ENCODE peak calls at places on chromosomes 13 and 19, in four cellular contexts. One of them, this sample, is unnamed. For H3K4me1 and H3K27me3, the result is how much of the 10 kb centered on the place peaks cover.

GRCh38 chr19:16531380-16531669 is 10.9 kb downstream of the CHERP start:
- DNase-seq in SK-N-SH: no peak
- DNase-seq in HCT116: no peak
- DNase-seq in GM23248: no peak
- DNase-seq in this sample: no peak

GRCh38 chr13:98289339-98289935 is 112.4 kb upstream of the RNF113B start:
- DNase-seq in SK-N-SH: no peak
- DNase-seq in HCT116: no peak
- DNase-seq in GM23248: no peak
- DNase-seq in this sample: no peak

GRCh38 chr13:78589206-78589605 is 14.1 kb downstream of the POU4F1 start:
- DNase-seq in SK-N-SH: no peak
- DNase-seq in HCT116: no peak
- DNase-seq in GM23248: peak
- DNase-seq in this sample: peak

GRCh38 chr19:8494158-8494557 is 8.3 kb downstream of the PRAM1 start:
- DNase-seq in SK-N-SH: no peak
- DNase-seq in HCT116: no peak
- DNase-seq in GM23248: no peak
- DNase-seq in this sample: no peak

GRCh38 chr19:13748169-13748884 is 16.0 kb upstream of the MRI1 start:
- DNase-seq in SK-N-SH: peak
- DNase-seq in HCT116: no peak
- DNase-seq in GM23248: peak
- DNase-seq in this sample: peak

GRCh38 chr13:75186384-75186783 is 295.6 kb downstream of the TBC1D4 start:
- DNase-seq in SK-N-SH: no peak
- DNase-seq in HCT116: no peak
- DNase-seq in GM23248: no peak
- DNase-seq in this sample: no peak

GRCh38 chr19:33510728-33511255 is 10.8 kb downstream of the PEPD start:
- DNase-seq in SK-N-SH: no peak
- DNase-seq in HCT116: no peak
- DNase-seq in GM23248: no peak
- DNase-seq in this sample: no peak

GRCh38 chr13:110298566-110299321 is 8.2 kb downstream of the COL4A1 start:
- DNase-seq in SK-N-SH: no peak
- DNase-seq in HCT116: no peak
- DNase-seq in GM23248: no peak
- DNase-seq in this sample: no peak

GRCh38 chr13:103866041-103866440 is 799.8 kb upstream of the SLC10A2 start:
- DNase-seq in SK-N-SH: no peak
- DNase-seq in HCT116: no peak
- DNase-seq in GM23248: no peak
- DNase-seq in this sample: peak

GRCh38 chr19:54424660-54425381 is 9.6 kb downstream of the TTYH1 start:
- DNase-seq in SK-N-SH: no peak
- DNase-seq in HCT116: no peak
- DNase-seq in GM23248: no peak
- DNase-seq in this sample: no peak

GRCh38 chr19:51354742-51355148 is 11.4 kb downstream of the ETFB start:
- DNase-seq in SK-N-SH: peak
- DNase-seq in HCT116: no peak
- DNase-seq in GM23248: no peak
- DNase-seq in this sample: peak

GRCh38 chr13:31962661-31963345 is 68.8 kb upstream of the FRY start:
- DNase-seq in SK-N-SH: no peak
- DNase-seq in HCT116: no peak
- DNase-seq in GM23248: peak
- DNase-seq in this sample: no peak

GRCh38 chr13:49220035-49220855 is at the start of gene MLNR:
- DNase-seq in SK-N-SH: peak
- DNase-seq in HCT116: no peak
- DNase-seq in GM23248: peak
- DNase-seq in this sample: peak

GRCh38 chr13:99288069-99288468 is 19.1 kb downstream of the GPR183 start:
- DNase-seq in SK-N-SH: no peak
- DNase-seq in HCT116: no peak
- DNase-seq in GM23248: no peak
- DNase-seq in this sample: no peak

GRCh38 chr19:17405250-17406038 is at the start of gene BST2:
- DNase-seq in SK-N-SH: peak
- DNase-seq in HCT116: no peak
- DNase-seq in GM23248: peak
- DNase-seq in this sample: peak

GRCh38 chr13:51093574-51093973 is 17.5 kb downstream of the C13orf42 start:
- DNase-seq in SK-N-SH: no peak
- DNase-seq in HCT116: no peak
- DNase-seq in GM23248: no peak
- DNase-seq in this sample: no peak

GRCh38 chr13:40148103-40148502 is 492.6 kb downstream of the COG6 start:
- DNase-seq in SK-N-SH: no peak
- DNase-seq in HCT116: no peak
- DNase-seq in GM23248: no peak
- DNase-seq in this sample: no peak

GRCh38 chr13:50801087-50801931 is 42.2 kb downstream of the DLEU7 start:
- DNase-seq in SK-N-SH: peak
- DNase-seq in HCT116: peak
- DNase-seq in GM23248: peak
- DNase-seq in this sample: peak

GRCh38 chr13:21399741-21400140 is 59.4 kb downstream of the ZDHHC20 start:
- DNase-seq in SK-N-SH: no peak
- DNase-seq in HCT116: peak
- DNase-seq in GM23248: peak
- DNase-seq in this sample: no peak

GRCh38 chr19:14002571-14003278 is 3.4 kb downstream of the RFX1 start:
- DNase-seq in SK-N-SH: no peak
- DNase-seq in HCT116: no peak
- DNase-seq in GM23248: no peak
- DNase-seq in this sample: no peak

GRCh38 chr13:110448230-110448629 is 113.3 kb downstream of the RAB20 start:
- DNase-seq in SK-N-SH: no peak
- DNase-seq in HCT116: peak
- DNase-seq in GM23248: peak
- DNase-seq in this sample: no peak

GRCh38 chr13:102830646-102831045 is 15.2 kb upstream of the ERCC5 start:
- DNase-seq in SK-N-SH: no peak
- DNase-seq in HCT116: no peak
- DNase-seq in GM23248: no peak
- DNase-seq in this sample: no peak

GRCh38 chr13:87123987-87124784 is 547.0 kb upstream of the SLITRK5 start:
- DNase-seq in SK-N-SH: no peak
- DNase-seq in HCT116: peak
- DNase-seq in GM23248: peak
- DNase-seq in this sample: peak

GRCh38 chr13:109272595-109273325 is 513.6 kb downstream of the IRS2 start:
- DNase-seq in SK-N-SH: no peak
- DNase-seq in HCT116: no peak
- DNase-seq in GM23248: peak
- DNase-seq in this sample: no peak

GRCh38 chr13:21297452-21297851 is 121.0 kb downstream of the MRPL57 start:
- DNase-seq in SK-N-SH: no peak
- DNase-seq in HCT116: no peak
- DNase-seq in GM23248: peak
- DNase-seq in this sample: peak

GRCh38 chr19:12137541-12137940 is 2.6 kb downstream of the ZNF20 start:
- DNase-seq in SK-N-SH: no peak
- DNase-seq in HCT116: no peak
- DNase-seq in GM23248: peak
- DNase-seq in this sample: no peak

GRCh38 chr13:100550433-100550832 is 38.2 kb downstream of the GGACT start:
- DNase-seq in SK-N-SH: no peak
- DNase-seq in HCT116: no peak
- DNase-seq in GM23248: peak
- DNase-seq in this sample: no peak

GRCh38 chr13:45481688-45482087 is 16.9 kb downstream of the COG3 start:
- DNase-seq in SK-N-SH: no peak
- DNase-seq in HCT116: no peak
- DNase-seq in GM23248: no peak
- DNase-seq in this sample: no peak

GRCh38 chr13:37201081-37201480 is 95.6 kb upstream of the CSNK1A1L start:
- DNase-seq in SK-N-SH: no peak
- DNase-seq in HCT116: no peak
- DNase-seq in GM23248: no peak
- DNase-seq in this sample: no peak

GRCh38 chr19:1832046-1832663 is 16.1 kb downstream of the REXO1 start:
- DNase-seq in SK-N-SH: no peak
- DNase-seq in HCT116: no peak
- DNase-seq in GM23248: no peak
- DNase-seq in this sample: no peak

GRCh38 chr13:48265217-48265815 is 32.3 kb downstream of the ITM2B start:
- DNase-seq in SK-N-SH: no peak
- DNase-seq in HCT116: no peak
- DNase-seq in GM23248: no peak
- DNase-seq in this sample: no peak

DNA sequence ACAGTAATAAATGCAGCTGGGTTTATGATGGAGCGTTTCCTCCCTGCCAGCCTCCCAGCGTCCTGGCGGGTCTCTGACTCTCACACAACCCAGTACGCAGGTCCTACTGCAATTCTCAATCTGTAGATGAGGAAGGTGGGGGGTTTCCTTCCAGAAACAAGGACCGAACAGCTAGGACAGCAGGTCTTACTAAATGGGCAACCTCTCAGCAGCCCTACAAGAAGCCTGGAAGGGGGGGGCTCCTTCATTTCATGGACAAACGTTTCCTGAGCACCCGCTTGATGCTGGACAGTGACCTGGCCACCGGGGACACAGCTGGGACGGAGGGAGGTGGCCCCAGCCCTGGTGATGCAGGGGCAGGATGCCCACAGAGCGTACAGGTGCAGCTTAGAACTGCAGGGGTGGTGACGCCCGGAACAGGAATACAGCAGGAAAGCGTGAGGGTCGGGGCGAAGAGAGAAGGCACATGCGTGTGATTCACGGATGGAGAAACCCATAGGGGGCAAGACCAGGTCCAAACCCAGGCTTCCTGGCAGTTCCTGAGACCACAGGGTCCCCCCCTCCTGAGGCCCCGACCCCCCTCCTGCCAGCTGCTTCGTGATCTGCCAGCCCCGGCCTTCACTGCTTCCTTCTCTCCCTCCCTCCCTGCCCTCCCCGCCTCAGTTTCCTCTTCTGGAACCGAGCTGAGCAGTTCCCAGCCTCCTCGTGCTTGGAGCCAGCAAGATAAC is 732 bp upstream of the C2CD4C start:
- DNase-seq in SK-N-SH: peak
- DNase-seq in HCT116: no peak
- DNase-seq in GM23248: no peak
- DNase-seq in this sample: no peak
- TF ChIP-seq EZH2phosphoT487 in SK-N-SH: no peak
- TF ChIP-seq EZH2phosphoT487 in HCT116: no peak
- TF ChIP-seq EZH2phosphoT487 in GM23248: peak
- TF ChIP-seq EZH2phosphoT487 in this sample: no peak

DNA sequence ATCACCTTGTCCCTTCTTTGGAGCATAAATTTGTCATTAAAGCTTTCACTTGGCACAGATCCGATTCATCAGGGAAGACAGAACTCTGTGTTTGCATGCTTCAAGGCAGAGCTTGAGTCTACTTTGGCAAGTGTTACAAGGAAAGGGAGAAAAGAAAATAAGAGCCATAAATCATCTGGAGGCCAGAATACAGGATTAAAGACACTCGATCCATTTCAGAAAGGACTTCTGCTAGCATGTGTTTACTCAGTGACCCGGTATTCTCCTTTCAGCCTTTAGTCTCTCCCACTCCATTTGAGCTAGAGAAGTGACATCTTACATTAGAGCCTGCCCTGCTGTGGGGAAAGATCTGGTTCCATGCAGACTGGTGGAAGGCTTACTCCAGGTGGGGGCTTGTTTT is 306.4 kb downstream of the KLF5 start:
- DNase-seq in SK-N-SH: no peak
- DNase-seq in HCT116: no peak
- DNase-seq in GM23248: no peak
- DNase-seq in this sample: no peak
- H3K4me1 ChIP-seq in SK-N-SH: under half
- H3K4me1 ChIP-seq in HCT116: under half
- H3K4me1 ChIP-seq in GM23248: under half
- H3K4me1 ChIP-seq in this sample: under half

DNA sequence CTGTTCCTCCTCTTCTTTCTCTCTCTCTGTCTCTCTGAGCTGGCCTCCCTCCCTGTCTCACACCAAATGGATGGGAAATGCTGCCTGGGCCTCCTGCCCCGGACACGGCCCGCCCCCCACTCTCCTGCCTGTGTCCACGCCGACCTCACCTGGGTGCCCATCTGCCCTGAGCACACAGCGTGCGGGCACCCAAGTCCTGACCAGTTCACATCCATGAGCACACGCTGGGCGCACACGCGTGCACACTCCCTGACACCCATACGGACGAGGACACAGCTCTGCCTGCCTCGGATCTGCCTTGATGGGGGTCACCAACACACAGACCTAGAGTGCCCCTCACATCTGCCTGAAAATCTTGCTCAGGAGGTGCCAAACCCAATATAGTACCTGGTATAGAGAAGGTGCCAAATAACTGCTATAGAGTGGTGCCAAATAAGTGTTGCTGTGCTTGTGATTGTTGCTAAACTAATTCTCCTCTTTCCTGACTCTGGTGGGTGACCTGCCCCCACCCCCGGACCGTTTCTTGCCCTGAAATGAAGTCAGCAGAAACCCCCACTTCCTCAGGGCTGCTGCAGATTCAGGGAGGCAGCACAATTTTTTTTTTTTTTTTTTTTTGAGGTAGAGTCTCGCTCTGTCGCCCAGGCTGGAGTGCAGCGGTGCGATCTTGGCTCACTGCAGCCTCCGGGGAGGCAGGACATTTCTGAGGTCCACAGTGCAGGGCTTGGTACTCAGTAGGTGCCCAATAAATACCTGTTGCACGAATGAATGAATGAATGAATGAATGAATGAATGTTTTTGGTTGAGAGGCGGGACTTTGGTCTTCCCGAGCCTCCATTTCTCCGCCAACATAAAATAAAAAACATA is 4.6 kb downstream of the NFIC start:
- DNase-seq in SK-N-SH: no peak
- DNase-seq in HCT116: no peak
- DNase-seq in GM23248: no peak
- DNase-seq in this sample: no peak
- H3K27me3 ChIP-seq in SK-N-SH: under half
- H3K27me3 ChIP-seq in HCT116: under half
- H3K27me3 ChIP-seq in GM23248: under half
- H3K27me3 ChIP-seq in this sample: half or more

DNA sequence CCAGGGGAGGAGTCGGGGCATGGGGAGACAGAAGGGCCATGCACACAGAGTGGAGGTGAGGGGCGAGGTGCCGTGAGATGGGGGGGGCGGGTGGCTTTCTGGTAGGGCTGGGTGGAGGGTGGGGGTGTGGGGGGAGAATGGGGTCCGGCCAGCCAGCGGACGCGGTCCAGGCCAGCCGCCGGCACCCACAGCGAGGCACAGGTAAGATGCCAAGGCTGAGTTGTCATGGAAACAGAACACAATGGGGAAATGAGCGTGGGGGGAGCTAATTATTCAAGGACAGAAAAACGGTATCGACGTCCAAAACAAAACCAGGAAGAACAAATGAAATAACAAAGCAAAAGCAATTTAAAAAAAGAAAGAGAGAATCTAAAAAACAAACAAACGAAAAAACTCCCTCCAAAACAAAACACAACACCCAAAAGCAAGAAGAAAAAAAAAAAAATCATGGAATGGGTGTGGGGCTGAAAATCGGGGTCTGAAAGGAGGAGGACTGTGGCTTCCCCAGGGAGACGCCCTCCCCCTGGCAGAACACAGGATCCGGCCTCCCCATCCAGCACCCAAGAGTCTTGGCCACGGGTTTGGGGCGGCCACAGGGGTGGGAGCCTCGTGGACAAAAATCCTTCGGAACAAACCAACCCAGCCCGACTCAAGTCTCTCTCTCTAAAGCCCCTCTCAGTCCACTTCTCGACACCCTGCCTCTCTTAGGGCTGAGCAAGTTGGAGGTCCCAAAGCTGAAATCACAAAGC is 92.5 kb downstream of the PTPRS start:
- DNase-seq in SK-N-SH: no peak
- DNase-seq in HCT116: no peak
- DNase-seq in GM23248: no peak
- DNase-seq in this sample: no peak
- TF ChIP-seq EZH2phosphoT487 in SK-N-SH: no peak
- TF ChIP-seq EZH2phosphoT487 in HCT116: no peak
- TF ChIP-seq EZH2phosphoT487 in GM23248: no peak
- TF ChIP-seq EZH2phosphoT487 in this sample: no peak

This sample was measured in neural progenitor cell.